ENCODE peak calls at places on chromosomes 11 and 22, in six cellular contexts. V is foreskin keratinocyte, Q is globus pallidus, O is mucosa of descending colon, G is DMS 273 treated with DMSO at 0.1 percent for 48 hours, L is activated T-cell treated with anti-CD3 and anti-CD28 coated beads for 1 hour. U is an unnamed sample.

GRCh38 chr11:120717042-120717441 is 205.5 kb downstream of the GRIK4 start:
- DNase-seq in V (no peak), Q (no peak), O (no peak), G (no peak), L (no peak), U (no peak)

GRCh38 chr22:31754813-31755212 is 994 bp downstream of the DEPDC5 start:
- DNase-seq in V (no peak), Q (no peak), O (no peak), G (no peak), L (no peak), U (no peak)

GRCh38 chr11:89267660-89268302 is 90.1 kb downstream of the TYR start:
- DNase-seq in V (no peak), Q (no peak), O (no peak), G (no peak), L (no peak), U (no peak)

GRCh38 chr11:46958777-46959176 is 22.2 kb downstream of the CSTPP1 start:
- DNase-seq in V (no peak), Q (no peak), O (no peak), G (no peak), L (no peak), U (no peak)

GRCh38 chr11:86524603-86525352 is 147.6 kb downstream of the ME3 start:
- DNase-seq in V (peak), Q (no peak), O (no peak), G (no peak), L (no peak), U (no peak)

GRCh38 chr22:39773976-39774539 is 119.5 kb downstream of the ENTHD1 start:
- DNase-seq in V (no peak), Q (peak), O (no peak), G (no peak), L (no peak), U (no peak)

GRCh38 chr22:32572741-32573140 is 98.1 kb downstream of the FBXO7 start:
- DNase-seq in V (no peak), Q (no peak), O (no peak), G (no peak), L (no peak), U (no peak)

GRCh38 chr22:17268501-17269223 is 49.4 kb upstream of the ADA2 start:
- DNase-seq in V (no peak), Q (no peak), O (no peak), G (no peak), L (no peak), U (no peak)

GRCh38 chr11:119262668-119263351 is 54.1 kb downstream of the MCAM start:
- DNase-seq in V (peak), Q (no peak), O (no peak), G (no peak), L (no peak), U (peak)

GRCh38 chr11:16000065-16000464 is 356.3 kb downstream of the SOX6 start:
- DNase-seq in V (peak), Q (no peak), O (no peak), G (no peak), L (no peak), U (no peak)

GRCh38 chr22:25840883-25841282 is 98.9 kb downstream of the MYO18B start:
- DNase-seq in V (no peak), Q (no peak), O (no peak), G (no peak), L (no peak), U (no peak)

GRCh38 chr11:97019305-97019704 is 629.5 kb downstream of the JRKL start:
- DNase-seq in V (no peak), Q (no peak), O (no peak), G (no peak), L (no peak), U (no peak)

GRCh38 chr22:31451709-31452571 is 37.7 kb downstream of the EIF4ENIF1 start:
- DNase-seq in V (peak), Q (no peak), O (no peak), G (no peak), L (no peak), U (peak)

GRCh38 chr11:9664276-9665171 is 647 bp downstream of the SWAP70 start:
- DNase-seq in V (peak), Q (peak), O (peak), G (no peak), L (peak), U (peak)

GRCh38 chr11:33976351-33977199 is 75.0 kb upstream of the CAPRIN1 start:
- DNase-seq in V (no peak), Q (no peak), O (no peak), G (no peak), L (no peak), U (no peak)

GRCh38 chr11:12962306-12962705 is 46.8 kb upstream of the RASSF10 start:
- DNase-seq in V (no peak), Q (no peak), O (no peak), G (no peak), L (no peak), U (peak)

GRCh38 chr11:61083601-61084147 is 18.6 kb upstream of the CD5 start:
- DNase-seq in V (no peak), Q (no peak), O (no peak), G (no peak), L (peak), U (no peak)

GRCh38 chr11:93169950-93170561 is 27.7 kb downstream of the SLC36A4 start:
- DNase-seq in V (peak), Q (no peak), O (no peak), G (no peak), L (no peak), U (peak)

GRCh38 chr22:22030493-22031182 is 48.1 kb upstream of the TOP3B start:
- DNase-seq in V (no peak), Q (no peak), O (no peak), G (no peak), L (no peak), U (no peak)

GRCh38 chr22:43567691-43568308 is 156.0 kb downstream of the MPPED1 start:
- DNase-seq in V (no peak), Q (no peak), O (no peak), G (no peak), L (no peak), U (no peak)

GRCh38 chr11:36306888-36307287 is 10.8 kb downstream of the PRR5L start:
- DNase-seq in V (peak), Q (no peak), O (no peak), G (no peak), L (no peak), U (peak)

GRCh38 chr11:1891831-1892115 is at the start of gene PRR33:
- DNase-seq in V (no peak), Q (no peak), O (no peak), G (no peak), L (no peak), U (no peak)

GRCh38 chr22:26054846-26055245 is 114.4 kb upstream of the SEZ6L start:
- DNase-seq in V (no peak), Q (no peak), O (no peak), G (no peak), L (no peak), U (no peak)

GRCh38 chr22:30705710-30706651 is 11.3 kb downstream of the OSBP2 start:
- DNase-seq in V (no peak), Q (no peak), O (no peak), G (peak), L (no peak), U (no peak)

GRCh38 chr22:21862386-21863242 is 4.8 kb downstream of the MAPK1 start:
- DNase-seq in V (no peak), Q (no peak), O (no peak), G (no peak), L (no peak), U (no peak)

GRCh38 chr11:85021066-85021465 is 606.1 kb downstream of the DLG2 start:
- DNase-seq in V (no peak), Q (no peak), O (no peak), G (no peak), L (no peak), U (no peak)

GRCh38 chr11:60756307-60757032 is at the start of gene MS4A15:
- DNase-seq in V (peak), Q (no peak), O (no peak), G (no peak), L (no peak), U (no peak)

GRCh38 chr11:113202431-113202830 is 112.0 kb upstream of the TTC12 start:
- DNase-seq in V (peak), Q (no peak), O (no peak), G (no peak), L (no peak), U (no peak)

GRCh38 chr11:2815762-2816496 is 69.6 kb downstream of the CDKN1C start:
- DNase-seq in V (no peak), Q (no peak), O (no peak), G (no peak), L (no peak), U (no peak)

GRCh38 chr11:2266586-2267305 is 3.6 kb downstream of the ASCL2 start:
- DNase-seq in V (no peak), Q (no peak), O (peak), G (no peak), L (no peak), U (no peak)

GRCh38 chr11:130513132-130513531 is 64.7 kb downstream of the ADAMTS15 start:
- DNase-seq in V (no peak), Q (no peak), O (peak), G (peak), L (no peak), U (no peak)

GRCh38 chr11:69055212-69055586 is 6.5 kb downstream of the TPCN2 start:
- DNase-seq in V (no peak), Q (no peak), O (peak), G (no peak), L (no peak), U (no peak)

GRCh38 chr22:27344546-27344945 is 457.0 kb downstream of the MN1 start:
- DNase-seq in V (no peak), Q (no peak), O (no peak), G (no peak), L (no peak), U (no peak)

GRCh38 chr11:88357323-88358039 is 19.9 kb upstream of the CTSC start:
- DNase-seq in V (no peak), Q (no peak), O (no peak), G (no peak), L (no peak), U (no peak)

GRCh38 chr22:22080270-22080669 is 97.7 kb upstream of the TOP3B start:
- DNase-seq in V (no peak), Q (no peak), O (no peak), G (peak), L (no peak), U (no peak)

GRCh38 chr22:41256898-41257260 is 16.1 kb upstream of the CHADL start:
- DNase-seq in V (no peak), Q (no peak), O (no peak), G (no peak), L (no peak), U (no peak)

GRCh38 chr11:129275825-129276224 is 83.7 kb upstream of the ARHGAP32 start:
- DNase-seq in V (no peak), Q (no peak), O (peak), G (no peak), L (no peak), U (no peak)

GRCh38 chr11:115920087-115920461 is 415.9 kb upstream of the CADM1 start:
- DNase-seq in V (peak), Q (no peak), O (no peak), G (no peak), L (no peak), U (no peak)

GRCh38 chr11:130854483-130854882 is 61.8 kb downstream of the SNX19 start:
- DNase-seq in V (no peak), Q (no peak), O (no peak), G (no peak), L (no peak), U (no peak)

U was measured in Kasumi-1.